ENCODE peak calls at places on chromosome 21, in seven cellular contexts. E is HFFc6; N is CD4-positive, alpha-beta T cell; I is foreskin fibroblast; L is NB4; D is dorsolateral prefrontal cortex; P is AG09319. O is an unnamed sample.

GRCh38 chr21:33561373-33561772 is 18.5 kb downstream of the SON start:
- DNase-seq in E (no peak), N (no peak), I (no peak), L (no peak), D (no peak), P (no peak), O (no peak)

GRCh38 chr21:40143822-40144525 is 276.7 kb downstream of the PCP4 start:
- DNase-seq in E (peak; percentile 37), N (peak; percentile 36), I (peak; percentile 55), L (peak; percentile 51), D (peak; percentile 75), P (no peak), O (no peak)

GRCh38 chr21:45141507-45141906 is 67.1 kb downstream of the ADARB1 start:
- DNase-seq in E (no peak), N (no peak), I (no peak), L (no peak), D (no peak), P (no peak), O (no peak)

GRCh38 chr21:46011267-46011967 is 29.8 kb downstream of the COL6A1 start:
- DNase-seq in E (no peak), N (no peak), I (no peak), L (no peak), D (no peak), P (no peak), O (peak; percentile 11)

GRCh38 chr21:43859747-43860214 is 5.2 kb upstream of the AGPAT3 start:
- DNase-seq in E (no peak), N (no peak), I (no peak), L (no peak), D (no peak), P (no peak), O (no peak)

GRCh38 chr21:45064091-45064490 is 10.3 kb upstream of the ADARB1 start:
- DNase-seq in E (no peak), N (no peak), I (no peak), L (no peak), D (no peak), P (no peak), O (no peak)

GRCh38 chr21:33938381-33938780 is 22.8 kb upstream of the ATP5PO start:
- DNase-seq in E (no peak), N (no peak), I (no peak), L (no peak), D (no peak), P (no peak), O (no peak)

GRCh38 chr21:46039891-46040660 is 57.8 kb upstream of the COL6A2 start:
- DNase-seq in E (no peak), N (no peak), I (no peak), L (no peak), D (no peak), P (no peak), O (no peak)

GRCh38 chr21:45415943-45416611 is 11.1 kb downstream of the COL18A1 start:
- DNase-seq in E (no peak), N (no peak), I (no peak), L (no peak), D (no peak), P (no peak), O (no peak)

GRCh38 chr21:40015818-40016217 is 148.6 kb downstream of the PCP4 start:
- DNase-seq in E (no peak), N (no peak), I (no peak), L (no peak), D (no peak), P (no peak), O (no peak)

GRCh38 chr21:46054031-46054430 is 43.9 kb upstream of the COL6A2 start:
- DNase-seq in E (no peak), N (no peak), I (no peak), L (no peak), D (no peak), P (no peak), O (no peak)

GRCh38 chr21:46551636-46552241 is 53.1 kb downstream of the S100B start:
- DNase-seq in E (no peak), N (no peak), I (no peak), L (peak; percentile 41), D (no peak), P (no peak), O (peak; percentile 60)

GRCh38 chr21:46634427-46634826 is 1.0 kb upstream of the PRMT2 start:
- DNase-seq in E (no peak), N (no peak), I (no peak), L (peak; percentile 17), D (no peak), P (no peak), O (no peak)

GRCh38 chr21:46000731-46001641 is 19.4 kb downstream of the COL6A1 start:
- DNase-seq in E (no peak), N (peak; percentile 31), I (peak; percentile 46), L (no peak), D (peak; percentile 28), P (no peak), O (no peak)

GRCh38 chr21:15224346-15225086 is 159.7 kb upstream of the NRIP1 start:
- DNase-seq in E (peak; percentile 88), N (no peak), I (peak; percentile 86), L (no peak), D (no peak), P (peak; percentile 61), O (no peak)

GRCh38 chr21:46289655-46290178 is 3.6 kb downstream of the YBEY start:
- DNase-seq in E (no peak), N (no peak), I (no peak), L (no peak), D (no peak), P (no peak), O (no peak)

GRCh38 chr21:43939443-43940328 is 72.4 kb upstream of the TRAPPC10 start:
- DNase-seq in E (no peak), N (no peak), I (no peak), L (no peak), D (no peak), P (no peak), O (peak; percentile 46)

GRCh38 chr21:37614351-37614875 is 247.8 kb downstream of the DYRK1A start:
- DNase-seq in E (no peak), N (no peak), I (no peak), L (no peak), D (no peak), P (no peak), O (no peak)
- TF ChIP-seq CTCF in E (no peak), N (no peak), I (no peak), L (no peak), D (no peak), P (no peak), O (no peak)

GRCh38 chr21:38351176-38351959 is 94.6 kb downstream of the KCNJ15 start:
- DNase-seq in E (peak; percentile 5), N (no peak), I (peak; percentile 9), L (no peak), D (no peak), P (no peak), O (no peak)

GRCh38 chr21:38354231-38354630 is 97.4 kb downstream of the KCNJ15 start:
- DNase-seq in E (no peak), N (no peak), I (no peak), L (no peak), D (no peak), P (no peak), O (no peak)

GRCh38 chr21:38350681-38351080 is 93.9 kb downstream of the KCNJ15 start:
- DNase-seq in E (no peak), N (no peak), I (no peak), L (no peak), D (no peak), P (no peak), O (no peak)

GRCh38 chr21:38351961-38352521 is 95.2 kb downstream of the KCNJ15 start:
- DNase-seq in E (peak; percentile 74), N (no peak), I (peak; percentile 93), L (no peak), D (no peak), P (peak; percentile 58), O (no peak)

DNA sequence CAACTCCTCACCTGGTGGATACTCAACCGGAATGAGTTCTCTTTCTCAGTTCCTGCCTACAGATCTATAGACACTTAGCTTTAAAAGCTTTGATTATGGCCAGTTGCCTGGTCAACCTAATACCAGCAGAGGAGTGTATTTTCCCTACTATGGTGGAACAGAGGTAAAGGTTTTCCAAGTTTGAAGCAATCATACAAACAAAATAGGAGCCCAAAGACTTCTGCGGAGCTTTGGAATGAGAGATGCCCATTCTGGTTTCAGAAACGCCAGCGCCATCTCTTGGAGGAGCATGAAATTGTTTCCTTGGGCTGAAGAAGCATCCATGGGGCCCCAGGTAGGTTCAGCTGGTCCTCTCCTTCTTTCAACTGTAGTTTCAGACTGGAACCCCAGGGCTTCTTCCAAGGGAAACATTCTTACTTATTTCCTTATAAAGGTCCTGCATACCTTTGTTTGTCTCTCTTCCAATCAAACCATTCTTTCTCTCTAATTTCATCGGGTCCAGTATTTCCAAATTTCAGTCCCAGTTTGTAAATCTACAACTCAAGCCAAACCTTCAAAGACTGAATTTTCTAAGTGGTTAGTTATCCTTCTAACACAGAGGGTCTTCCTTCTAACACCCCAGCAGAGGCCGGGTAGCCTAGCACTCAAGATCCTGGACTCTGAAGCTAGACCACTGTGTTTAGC is 95.9 kb downstream of the KCNJ15 start:
- DNase-seq in E (peak; percentile 69), N (peak; percentile 50), I (peak; percentile 89), L (peak; percentile 43), D (peak; percentile 46), P (peak; percentile 31), O (no peak)
- TF ChIP-seq CTCF in E (peak; percentile 88), N (peak; percentile 66), I (peak; percentile 90), L (peak; percentile 69), D (peak; percentile 47), P (peak; percentile 90), O (peak; percentile 49)

DNA sequence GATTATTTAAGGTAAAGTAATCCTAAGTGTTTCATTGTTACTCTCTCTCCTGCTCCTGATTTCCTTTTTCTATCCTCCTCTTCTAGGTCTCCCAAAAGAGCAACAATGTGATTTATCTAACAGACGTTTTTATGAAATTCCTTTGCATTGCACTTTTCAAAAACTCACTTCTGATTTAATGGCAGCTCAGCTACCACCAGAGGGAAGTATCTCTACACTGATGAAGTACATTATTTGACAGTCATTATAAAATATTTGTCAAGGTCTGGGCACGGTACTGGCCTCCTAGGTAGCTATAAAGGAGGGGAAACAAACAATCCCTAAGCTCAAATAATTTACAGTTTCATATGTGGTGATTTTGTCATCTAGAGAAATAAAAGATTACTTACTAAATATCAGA is 15.6 kb downstream of the TMPRSS15 start:
- DNase-seq in E (no peak), N (no peak), I (no peak), L (no peak), D (no peak), P (no peak), O (no peak)
- TF ChIP-seq CTCF in E (no peak), N (no peak), I (no peak), L (no peak), D (no peak), P (no peak), O (peak; percentile 40)

DNA sequence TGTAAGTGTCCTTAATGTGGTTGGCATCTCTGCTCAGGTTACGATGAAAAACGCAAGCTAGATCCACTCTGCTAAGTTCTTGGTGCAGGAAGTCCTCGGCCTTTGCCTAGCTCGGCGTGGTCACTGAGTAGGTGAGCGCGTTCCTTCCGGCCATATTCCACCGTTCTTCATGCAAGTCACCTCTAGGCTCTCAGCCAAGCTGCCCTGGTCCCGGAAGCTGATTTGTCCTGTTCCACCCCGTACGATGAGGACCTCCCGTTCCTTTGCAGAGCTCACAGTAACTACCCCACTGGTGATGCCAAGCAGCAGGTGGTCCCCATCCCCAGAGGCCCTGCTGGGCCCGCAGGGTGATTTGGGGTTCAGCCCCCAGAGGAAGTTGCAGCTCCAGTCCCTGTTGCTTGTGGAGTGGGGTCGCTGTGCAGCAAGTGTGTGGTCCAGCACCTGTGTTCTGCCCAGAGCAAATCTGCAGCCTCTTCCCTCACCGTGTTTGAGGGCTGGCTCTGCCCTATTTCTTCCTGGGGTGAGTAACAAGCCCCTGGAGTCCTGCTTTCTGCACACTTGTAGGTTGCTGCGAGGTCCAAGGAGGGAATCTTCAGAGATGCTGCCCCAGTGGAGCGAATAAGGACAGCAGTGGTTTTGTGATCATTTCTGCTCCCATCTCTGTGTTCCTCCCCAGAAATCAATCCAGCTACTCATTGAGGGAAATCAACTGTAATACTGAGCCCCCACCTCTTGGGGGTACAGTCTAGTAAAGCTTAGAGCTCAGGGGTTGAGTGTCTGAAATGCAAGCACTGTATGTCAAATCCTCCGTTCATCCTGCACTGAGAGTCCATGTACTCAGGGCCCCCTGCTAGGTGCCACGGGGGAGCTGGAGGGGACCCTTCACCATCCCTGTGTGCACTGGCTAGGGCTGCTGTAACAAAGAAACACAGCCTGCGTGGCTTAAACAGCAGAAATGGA is 2.3 kb downstream of the UMODL1 start:
- DNase-seq in E (no peak), N (no peak), I (no peak), L (peak; percentile 22), D (no peak), P (no peak), O (no peak)
- TF ChIP-seq CTCF in E (peak; percentile 21), N (no peak), I (no peak), L (no peak), D (no peak), P (no peak), O (no peak)

O was measured in Peyer's patch.